ENCODE peak calls at places on chromosomes 4 and X, in six cellular contexts. M is fibroblast of lung; K is NT2/D1; P is right atrium auricular region; U is CD8-positive, alpha-beta memory T cell; X is Karpas-422. C is an unnamed sample. For H3K9me3, H3K27me3 and H3K4me1, the result is how much of the 10 kb centered on the place peaks cover.

GRCh38 chrX:2485460-2485753 is 15.4 kb downstream of the DHRSX start:
- DNase-seq in K (no peak), X (no peak), M (peak), U (no peak), P (no peak), C (no peak)

GRCh38 chrX:94107981-94108380 is 434.0 kb downstream of the FAM133A start:
- DNase-seq in X (no peak), K (no peak), M (no peak), U (no peak), P (no peak), C (no peak)

GRCh38 chr4:111602848-111603247 is 542.4 kb upstream of the FAM241A start:
- DNase-seq in P (no peak), K (no peak), M (peak), X (no peak), U (no peak), C (no peak)

GRCh38 chr4:182207806-182208483 is 35.3 kb upstream of the TENM3 start:
- DNase-seq in M (peak), K (no peak), X (no peak), U (no peak), P (no peak), C (no peak)

GRCh38 chr4:102616661-102617060 is 115.5 kb downstream of the NFKB1 start:
- DNase-seq in K (no peak), U (no peak), M (no peak), P (no peak), X (no peak), C (no peak)

GRCh38 chr4:164301430-164301829 is 452.5 kb upstream of the SMIM31 start:
- DNase-seq in P (no peak), M (no peak), X (no peak), U (no peak), K (no peak), C (no peak)

GRCh38 chr4:141464366-141464765 is 172.0 kb upstream of the IL15 start:
- DNase-seq in P (no peak), M (no peak), X (no peak), U (no peak), K (no peak), C (no peak)

GRCh38 chr4:167144605-167145004 is 89.7 kb downstream of the SPOCK3 start:
- DNase-seq in P (no peak), K (no peak), X (no peak), M (no peak), U (no peak), C (no peak)

GRCh38 chrX:111244238-111244750 is 26.0 kb downstream of the CAPN6 start:
- DNase-seq in P (no peak), X (peak), U (no peak), M (peak), K (no peak), C (peak)

GRCh38 chrX:13669246-13669689 is 16.3 kb downstream of the TCEANC start:
- DNase-seq in X (no peak), K (no peak), M (peak), U (peak), P (peak), C (peak)

GRCh38 chrX:9133426-9133825 is 99.5 kb upstream of the FAM9B start:
- DNase-seq in X (no peak), P (no peak), U (no peak), M (peak), K (no peak), C (no peak)

GRCh38 chrX:20300822-20301221 is 34.1 kb upstream of the RPS6KA3 start:
- DNase-seq in U (no peak), K (no peak), X (no peak), M (no peak), P (no peak), C (no peak)

GRCh38 chrX:150842198-150842553 is 56.3 kb downstream of the CD99L2 start:
- DNase-seq in U (no peak), K (no peak), X (no peak), P (no peak), M (no peak), C (no peak)

GRCh38 chr4:174522183-174523002 is at the start of gene HPGD:
- DNase-seq in X (no peak), M (no peak), P (no peak), K (no peak), U (peak), C (peak)

GRCh38 chr4:106344324-106344970 is 24.1 kb downstream of the GIMD1 start:
- DNase-seq in X (no peak), M (peak), K (no peak), U (no peak), P (no peak), C (peak)

GRCh38 chrX:6813836-6814370 is 279.0 kb upstream of the VCX3A start:
- DNase-seq in X (peak), U (no peak), P (no peak), K (no peak), M (no peak), C (no peak)

GRCh38 chrX:148310402-148311200 is 189.8 kb upstream of the AFF2 start:
- DNase-seq in M (no peak), U (peak), X (peak), P (no peak), K (no peak), C (no peak)

GRCh38 chr4:150032541-150032940 is 45.7 kb upstream of the DCLK2 start:
- DNase-seq in U (no peak), M (no peak), P (no peak), K (no peak), X (no peak), C (no peak)

GRCh38 chrX:70826715-70827114 is 81.8 kb downstream of the TEX11 start:
- DNase-seq in K (no peak), M (no peak), X (no peak), P (no peak), U (no peak), C (no peak)

GRCh38 chrX:2710496-2710895 is 19.4 kb downstream of the CD99 start:
- DNase-seq in X (no peak), K (peak), M (no peak), U (no peak), P (no peak), C (no peak)

GRCh38 chr4:80538276-80538926 is 202.9 kb downstream of the CFAP299 start:
- DNase-seq in X (no peak), M (peak), P (no peak), U (no peak), K (no peak), C (no peak)

GRCh38 chr4:86963697-86964096 is 28.9 kb downstream of the AFF1 start:
- DNase-seq in K (no peak), P (no peak), U (no peak), X (no peak), M (no peak), C (no peak)

GRCh38 chr4:37326852-37327251 is 82.3 kb downstream of the NWD2 start:
- DNase-seq in M (no peak), P (no peak), K (no peak), U (no peak), X (no peak), C (no peak)

GRCh38 chr4:1010522-1011021 is 854 bp upstream of the FGFRL1 start:
- DNase-seq in M (peak), K (no peak), U (peak), X (no peak), P (peak), C (peak)

GRCh38 chrX:97529801-97530200 is 646.1 kb downstream of the RPA4 start:
- DNase-seq in M (peak), U (no peak), P (no peak), K (no peak), X (no peak), C (no peak)

GRCh38 chr4:38523524-38524448 is 140.2 kb upstream of the KLF3 start:
- DNase-seq in U (peak), M (no peak), K (no peak), P (no peak), X (no peak), C (peak)

GRCh38 chrX:3393581-3394111 is 47.2 kb upstream of the MXRA5 start:
- DNase-seq in P (no peak), M (no peak), X (no peak), U (no peak), K (no peak), C (no peak)

DNA sequence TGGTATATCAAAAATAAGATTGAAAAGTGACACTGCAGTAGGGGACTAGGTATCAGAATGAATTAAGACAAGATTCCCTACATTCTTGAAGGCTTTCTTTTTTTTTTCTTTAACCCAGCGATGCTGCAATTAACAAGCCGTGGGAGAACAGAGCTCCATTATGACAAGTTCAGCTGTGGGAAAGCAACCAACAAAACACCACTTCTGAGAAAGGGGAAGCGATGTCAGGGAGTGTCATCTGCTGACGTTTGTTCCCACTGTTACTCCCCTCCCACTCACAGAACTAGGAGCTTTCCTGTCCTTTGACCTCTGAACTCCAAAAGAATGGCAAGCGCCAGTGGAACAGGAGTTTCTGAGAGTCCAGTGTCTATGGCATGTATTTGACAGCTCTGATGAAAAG is 90.2 kb upstream of the SLITRK2 start:
- DNase-seq in K (no peak), P (no peak), U (no peak), X (no peak), M (peak), C (no peak)
- H3K9me3 ChIP-seq in K (under half), P (under half), U (under half), X (under half), M (under half), C (under half)

GRCh38 chrX:31435592-31435991 is 363.8 kb upstream of the FTHL17 start:
- DNase-seq in U (no peak), P (no peak), M (peak), X (no peak), K (peak), C (no peak)
- H3K27me3 ChIP-seq in U (under half), P (under half), M (under half), X (under half), K (under half), C (under half)

GRCh38 chrX:107716045-107716684 is 59.4 kb downstream of the TSC22D3 start:
- DNase-seq in X (no peak), U (no peak), M (no peak), K (no peak), P (no peak), C (no peak)

GRCh38 chrX:107713205-107714195 is 62.1 kb downstream of the TSC22D3 start:
- DNase-seq in P (no peak), M (peak), K (no peak), X (peak), U (no peak), C (no peak)

GRCh38 chrX:107716816-107717700 is 58.5 kb downstream of the TSC22D3 start:
- DNase-seq in K (no peak), M (peak), X (peak), P (peak), U (peak), C (no peak)

GRCh38 chrX:107714196-107714811 is 61.3 kb downstream of the TSC22D3 start:
- DNase-seq in K (no peak), X (peak), P (no peak), U (no peak), M (peak), C (no peak)

GRCh38 chrX:107715331-107716044 is 60.1 kb downstream of the TSC22D3 start:
- DNase-seq in U (no peak), P (no peak), M (no peak), X (no peak), K (no peak), C (no peak)
- H3K4me1 ChIP-seq in U (half or more), P (under half), M (under half), X (half or more), K (under half), C (under half)

GRCh38 chr4:49032440-49033161 is 46.5 kb downstream of the CWH43 start:
- DNase-seq in K (peak), X (peak), M (no peak), P (no peak), U (no peak), C (peak)
- H3K9me3 ChIP-seq in K (under half), X (under half), M (under half), P (under half), U (under half), C (under half)

GRCh38 chr4:4864443-4864939 is 5.0 kb downstream of the MSX1 start:
- DNase-seq in X (no peak), P (no peak), M (no peak), U (no peak), K (no peak), C (no peak)

GRCh38 chr4:4866124-4866832 is 6.8 kb downstream of the MSX1 start:
- DNase-seq in K (no peak), P (no peak), U (no peak), M (no peak), X (no peak), C (peak)

GRCh38 chr4:4866833-4867744 is 7.6 kb downstream of the MSX1 start:
- DNase-seq in U (no peak), X (no peak), M (no peak), P (no peak), K (no peak), C (no peak)

GRCh38 chr4:4865705-4866123 is 6.2 kb downstream of the MSX1 start:
- DNase-seq in P (no peak), M (no peak), K (no peak), X (no peak), U (no peak), C (no peak)

GRCh38 chr4:4864940-4865704 is 5.7 kb downstream of the MSX1 start:
- DNase-seq in M (no peak), P (no peak), X (no peak), K (no peak), U (no peak), C (no peak)
- H3K27me3 ChIP-seq in M (half or more), P (half or more), X (under half), K (half or more), U (half or more), C (half or more)

DNA sequence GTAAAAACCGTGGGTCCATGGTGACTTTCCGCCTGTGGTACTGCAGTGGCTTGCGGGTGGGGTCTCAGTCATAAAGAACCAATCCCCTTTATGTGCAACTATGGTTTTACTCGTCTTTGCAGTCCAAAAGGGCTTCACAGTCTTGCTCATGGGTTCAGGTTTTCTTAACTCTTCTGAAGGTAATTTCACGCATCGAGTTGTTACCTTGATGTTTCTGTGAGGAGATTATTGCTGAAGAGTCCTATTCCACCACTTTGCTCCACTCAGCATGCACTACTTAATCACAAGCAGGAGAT is 41.5 kb downstream of the F8 start:
- DNase-seq in P (no peak), K (no peak), U (no peak), M (no peak), X (no peak), C (no peak)
- H3K4me1 ChIP-seq in P (under half), K (under half), U (under half), M (under half), X (under half), C (under half)

GRCh38 chr4:33592701-33593100 is 2651.6 kb downstream of the ARAP2 start:
- DNase-seq in M (peak), P (no peak), K (no peak), U (no peak), X (no peak), C (no peak)
- H3K9me3 ChIP-seq in M (under half), P (under half), K (under half), U (under half), X (under half), C (under half)

DNA sequence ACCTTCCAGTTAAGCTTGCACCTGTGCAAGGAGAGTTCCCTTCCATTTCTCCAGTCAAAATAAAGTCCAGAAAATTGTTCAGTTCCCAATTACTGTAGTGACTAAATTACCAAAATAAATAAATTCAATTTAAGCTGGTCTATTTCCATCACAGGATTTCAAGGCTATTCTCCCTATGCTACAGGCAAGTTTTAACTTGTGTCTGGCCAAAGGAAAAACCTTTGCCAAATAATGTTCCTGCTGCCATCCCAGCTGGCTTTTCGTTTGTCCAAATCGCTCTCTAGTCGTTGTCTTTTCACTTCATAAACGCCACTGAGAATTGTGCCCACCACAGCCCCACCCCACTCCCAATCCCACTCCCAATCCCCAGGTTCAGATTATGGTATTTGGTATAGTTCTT is 2.4 kb downstream of the KCTD8 start:
- DNase-seq in U (no peak), P (no peak), X (no peak), M (peak), K (no peak), C (peak)
- H3K27me3 ChIP-seq in U (under half), P (under half), X (under half), M (under half), K (under half), C (under half)

DNA sequence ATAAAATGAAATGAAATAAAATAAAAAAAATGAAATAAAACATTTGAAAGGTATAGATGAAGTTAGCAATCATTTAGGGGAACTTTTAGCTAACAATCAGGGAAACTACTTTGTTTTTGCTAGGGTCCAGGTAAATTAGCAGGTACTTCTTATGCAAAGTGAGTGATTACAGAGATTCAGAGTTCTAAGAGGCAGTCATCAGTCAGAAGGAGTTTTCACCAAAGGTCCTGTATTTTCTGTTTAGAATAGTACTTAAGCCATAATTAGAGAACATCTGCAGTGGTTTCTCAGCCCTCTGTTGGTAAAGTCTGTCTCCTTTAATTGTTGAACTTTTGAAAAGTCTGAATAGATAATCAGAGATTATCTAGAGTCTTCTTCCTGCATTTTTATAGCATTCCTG is 50.6 kb downstream of the STIM2 start:
- DNase-seq in P (no peak), K (peak), U (no peak), X (no peak), M (no peak), C (no peak)
- H3K4me1 ChIP-seq in P (under half), K (under half), U (under half), X (under half), M (under half), C (under half)